ENCODE peak calls at places on chromosomes 16 and 17, in ten cellular contexts. C, Q, F, W, L, B, X, P, K and S are unnamed samples.

GRCh38 chr17:77439382-77440013 is 298.7 kb downstream of the SEC14L1 start:
- DNase-seq in C (no peak), Q (no peak), F (no peak), W (no peak), L (no peak), B (no peak), X (no peak), P (no peak), K (no peak), S (no peak)

GRCh38 chr17:58452738-58453137 is 35.4 kb upstream of the RNF43 start:
- DNase-seq in C (no peak), Q (peak; percentile 38), F (no peak), W (no peak), L (no peak), B (no peak), X (no peak), P (no peak), K (no peak), S (peak; percentile 46)

GRCh38 chr17:60602385-60602742 is 2.4 kb downstream of the PPM1D start:
- DNase-seq in C (no peak), Q (peak; percentile 6), F (no peak), W (no peak), L (no peak), B (no peak), X (peak; percentile 42), P (no peak), K (no peak), S (no peak)

GRCh38 chr17:40827746-40828453 is 5.5 kb upstream of the KRT10 start:
- DNase-seq in C (no peak), Q (peak; percentile 36), F (no peak), W (no peak), L (no peak), B (no peak), X (no peak), P (no peak), K (peak; percentile 13), S (peak; percentile 85)

GRCh38 chr16:80552277-80552676 is 11.5 kb downstream of the DYNLRB2 start:
- DNase-seq in C (no peak), Q (no peak), F (no peak), W (no peak), L (no peak), B (no peak), X (no peak), P (no peak), K (no peak), S (no peak)

GRCh38 chr17:66654341-66654740 is 180.6 kb upstream of the CACNG5 start:
- DNase-seq in C (no peak), Q (peak; percentile 39), F (no peak), W (no peak), L (no peak), B (no peak), X (no peak), P (no peak), K (no peak), S (no peak)

GRCh38 chr16:9901-10665 is 43.3 kb downstream of the POLR3K start:
- DNase-seq in C (no peak), Q (no peak), F (no peak), W (no peak), L (peak; percentile 52), B (no peak), X (no peak), P (no peak), K (no peak), S (peak; percentile 25)

GRCh38 chr16:59690216-59690615 is 956.1 kb upstream of the GOT2 start:
- DNase-seq in C (no peak), Q (no peak), F (no peak), W (no peak), L (no peak), B (no peak), X (no peak), P (no peak), K (no peak), S (no peak)

GRCh38 chr16:12158428-12158827 is 181.9 kb downstream of the SNX29 start:
- DNase-seq in C (no peak), Q (peak; percentile 87), F (no peak), W (no peak), L (no peak), B (peak; percentile 79), X (no peak), P (no peak), K (no peak), S (peak; percentile 99)

GRCh38 chr16:27847030-27847550 is 216.4 kb downstream of the GSG1L start:
- DNase-seq in C (peak; percentile 7), Q (no peak), F (peak; percentile 17), W (no peak), L (no peak), B (no peak), X (no peak), P (no peak), K (no peak), S (no peak)

GRCh38 chr16:50859628-50860360 is 117.9 kb downstream of the CYLD start:
- DNase-seq in C (no peak), Q (no peak), F (no peak), W (no peak), L (no peak), B (no peak), X (no peak), P (no peak), K (no peak), S (no peak)

GRCh38 chr16:50856991-50857390 is 115.1 kb downstream of the CYLD start:
- DNase-seq in C (no peak), Q (no peak), F (no peak), W (no peak), L (no peak), B (no peak), X (no peak), P (no peak), K (no peak), S (no peak)

GRCh38 chr16:50857881-50858280 is 116.0 kb downstream of the CYLD start:
- DNase-seq in C (no peak), Q (no peak), F (no peak), W (no peak), L (no peak), B (no peak), X (no peak), P (no peak), K (no peak), S (no peak)

GRCh38 chr16:50858877-50859627 is 117.2 kb downstream of the CYLD start:
- DNase-seq in C (no peak), Q (no peak), F (no peak), W (no peak), L (no peak), B (no peak), X (no peak), P (no peak), K (no peak), S (no peak)

GRCh38 chr16:50858376-50858775 is 116.5 kb downstream of the CYLD start:
- DNase-seq in C (no peak), Q (no peak), F (no peak), W (no peak), L (no peak), B (no peak), X (no peak), P (no peak), K (no peak), S (no peak)
- H3K4me3 ChIP-seq in C (no peak overlapping the region), Q (no peak overlapping the region), F (no peak overlapping the region), W (no peak overlapping the region), L (no peak overlapping the region), B (no peak overlapping the region), X (no peak overlapping the region), P (no peak overlapping the region), K (no peak overlapping the region), S (no peak overlapping the region)

DNA sequence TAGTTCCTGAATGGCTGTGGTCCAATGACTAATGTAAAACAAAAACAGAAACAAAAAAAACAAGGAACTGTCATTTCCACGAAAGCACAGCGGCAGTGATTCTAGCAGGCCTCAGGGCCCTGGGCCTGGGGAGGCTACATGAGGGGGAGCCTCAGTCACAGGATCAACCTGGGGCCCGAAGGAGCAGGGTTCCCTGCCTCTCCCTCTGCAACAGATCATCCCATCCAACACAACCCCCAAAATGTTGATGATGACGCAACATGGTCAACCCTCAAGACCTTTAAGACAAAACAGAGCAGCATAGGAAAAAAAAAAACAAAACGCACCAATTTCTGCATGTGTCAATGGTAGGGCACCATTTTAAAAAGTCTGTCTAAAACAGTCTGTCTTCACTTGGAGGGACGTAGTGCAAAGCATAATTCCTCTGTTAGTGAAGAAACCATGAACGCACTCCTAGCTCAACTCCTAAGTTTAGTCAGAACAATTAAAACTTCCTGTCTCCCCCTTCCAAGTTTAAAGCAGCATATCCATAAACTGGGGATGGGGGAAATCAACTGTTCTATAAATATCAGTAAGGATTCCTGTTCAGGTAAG is 32.3 kb downstream of the AXIN2 start:
- DNase-seq in C (no peak), Q (no peak), F (no peak), W (no peak), L (no peak), B (no peak), X (no peak), P (no peak), K (no peak), S (no peak)
- H3K36me3 ChIP-seq in C (no peaks in the 10 kb centered on the region), Q (no peaks in the 10 kb centered on the region), F (peaks cover 8% of the 10 kb centered on the region), W (no peaks in the 10 kb centered on the region), L (peaks cover 55% of the 10 kb centered on the region), B (peaks cover 1% of the 10 kb centered on the region), X (no peaks in the 10 kb centered on the region), P (peaks cover 54% of the 10 kb centered on the region), K (peaks cover 21% of the 10 kb centered on the region), S (peaks cover 7% of the 10 kb centered on the region)

GRCh38 chr16:67183627-67184452 is at the start of gene MATCAP1:
- DNase-seq in C (peak; percentile 97), Q (peak; percentile 97), F (peak; percentile 92), W (peak; percentile 99), L (peak; percentile 95), B (peak; percentile 83), X (peak; percentile 99), P (peak; percentile 96), K (peak; percentile 97), S (peak; percentile 93)

GRCh38 chr16:67184453-67185002 is 765 bp upstream of the MATCAP1 start:
- DNase-seq in C (peak; percentile 79), Q (no peak), F (peak; percentile 77), W (peak; percentile 49), L (no peak), B (no peak), X (peak; percentile 56), P (no peak), K (peak; percentile 54), S (no peak)

GRCh38 chr16:67186550-67186950 is 2.8 kb upstream of the MATCAP1 start:
- DNase-seq in C (no peak), Q (no peak), F (no peak), W (no peak), L (no peak), B (no peak), X (no peak), P (no peak), K (no peak), S (peak; percentile 49)

GRCh38 chr16:67185866-67186134 is 2.0 kb upstream of the MATCAP1 start:
- DNase-seq in C (no peak), Q (no peak), F (no peak), W (no peak), L (no peak), B (no peak), X (no peak), P (no peak), K (no peak), S (no peak)

GRCh38 chr16:67185003-67185865 is 1.5 kb upstream of the MATCAP1 start:
- DNase-seq in C (peak; percentile 99), Q (peak; percentile 89), F (peak; percentile 97), W (peak; percentile 95), L (peak; percentile 94), B (no peak), X (peak; percentile 94), P (peak; percentile 81), K (peak; percentile 97), S (peak; percentile 83)
- H3K4me3 ChIP-seq in C (no peak overlapping the region), Q (no peak overlapping the region), F (peak overlapping the region; percentile 64), W (no peak overlapping the region), L (peak overlapping the region; percentile 73), B (no peak overlapping the region), X (no peak overlapping the region), P (no peak overlapping the region), K (no peak overlapping the region), S (no peak overlapping the region)

GRCh38 chr16:57150682-57151330 is 35.0 kb downstream of the PSME3IP1 start:
- DNase-seq in C (peak; percentile 28), Q (peak; percentile 12), F (no peak), W (no peak), L (no peak), B (no peak), X (no peak), P (no peak), K (no peak), S (no peak)
- H3K36me3 ChIP-seq in C (peaks cover 2% of the 10 kb centered on the region), Q (peaks cover 22% of the 10 kb centered on the region), F (peaks cover 26% of the 10 kb centered on the region), W (peaks cover 31% of the 10 kb centered on the region), L (peaks cover 42% of the 10 kb centered on the region), B (peaks cover 18% of the 10 kb centered on the region), X (no peaks in the 10 kb centered on the region), P (peaks cover 82% of the 10 kb centered on the region), K (peaks cover 3% of the 10 kb centered on the region), S (peaks cover 60% of the 10 kb centered on the region)